ENCODE peak calls at places on chromosomes 4 and X, in six cellular contexts. U is NCI-H1105; T is HuH-7; K is activated CD4-positive, alpha-beta T cell treated with anti-CD3 and anti-CD28 coated beads for 24 hours; A is HCT116; W is ACHN. P is an unnamed sample.

GRCh38 chr4:4763815-4764202 is 95.7 kb upstream of the MSX1 start:
- DNase-seq in U (no peak), T (no peak), K (no peak), A (peak; percentile 52), W (no peak), P (no peak)

GRCh38 chrX:39811391-39811790 is 286.4 kb downstream of the BCOR start:
- DNase-seq in U (no peak), T (no peak), K (no peak), A (no peak), W (no peak), P (no peak)

GRCh38 chr4:154088741-154089140 is 299.9 kb upstream of the SFRP2 start:
- DNase-seq in U (no peak), T (no peak), K (no peak), A (no peak), W (no peak), P (no peak)

GRCh38 chr4:122739174-122739573 is 6.7 kb downstream of the BBS12 start:
- DNase-seq in U (no peak), T (no peak), K (no peak), A (no peak), W (no peak), P (no peak)

GRCh38 chr4:42278709-42279324 is 118.5 kb upstream of the SHISA3 start:
- DNase-seq in U (no peak), T (no peak), K (no peak), A (no peak), W (no peak), P (no peak)

GRCh38 chr4:141900841-141901240 is 264.5 kb downstream of the IL15 start:
- DNase-seq in U (no peak), T (no peak), K (no peak), A (no peak), W (no peak), P (no peak)

GRCh38 chr4:19776021-19776459 is 475.7 kb upstream of the SLIT2 start:
- DNase-seq in U (peak; percentile 36), T (no peak), K (no peak), A (peak; percentile 84), W (peak; percentile 96), P (no peak)

GRCh38 chrX:20118065-20118824 is 1.5 kb upstream of the MAP7D2 start:
- DNase-seq in U (no peak), T (peak; percentile 6), K (no peak), A (no peak), W (no peak), P (no peak)

GRCh38 chrX:109862386-109862910 is 129.4 kb upstream of the ACSL4 start:
- DNase-seq in U (no peak), T (no peak), K (no peak), A (no peak), W (no peak), P (no peak)

P was measured in NCI-H1048.